ENCODE peak calls at places on chromosomes 7 and 10, in seven cellular contexts. Z is H9, N is mesenchymal stem cell, M is neuronal stem cell, B is IMR-90, E is H1, K is trophoblast cell. W is an unnamed sample.

GRCh38 chr7:11865671-11866070 is 33.7 kb upstream of the THSD7A start:
- DNase-seq in Z (no peak), N (no peak), M (no peak), B (no peak), E (no peak), K (no peak), W (no peak)

GRCh38 chr10:128431506-128431905 is 305.3 kb upstream of the MKI67 start:
- DNase-seq in Z (no peak), N (no peak), M (no peak), B (no peak), E (no peak), K (no peak), W (no peak)

GRCh38 chr7:48781783-48782182 is 142.6 kb upstream of the CDC14C start:
- DNase-seq in Z (no peak), N (no peak), M (no peak), B (no peak), E (no peak), K (no peak), W (no peak)

GRCh38 chr7:152513861-152514770 is 78.3 kb upstream of the KMT2C start:
- DNase-seq in Z (no peak), N (no peak), M (no peak), B (no peak), E (no peak), K (no peak), W (no peak)

GRCh38 chr7:125670926-125671572 is 741.4 kb upstream of the POT1 start:
- DNase-seq in Z (no peak), N (peak; percentile 66), M (peak; percentile 21), B (no peak), E (no peak), K (no peak), W (peak; percentile 53)

GRCh38 chr10:74071151-74071550 is 73.2 kb downstream of the VCL start:
- DNase-seq in Z (no peak), N (peak; percentile 84), M (no peak), B (peak; percentile 92), E (no peak), K (no peak), W (peak; percentile 79)

GRCh38 chr7:30778246-30779025 is 7.2 kb downstream of the MINDY4 start:
- DNase-seq in Z (no peak), N (peak; percentile 63), M (no peak), B (peak; percentile 52), E (no peak), K (no peak), W (no peak)

GRCh38 chr10:69649771-69650550 is 19.9 kb downstream of the FAM241B start:
- DNase-seq in Z (peak; percentile 72), N (no peak), M (no peak), B (no peak), E (no peak), K (peak; percentile 19), W (peak; percentile 83)

GRCh38 chr10:6234371-6234770 is 31.6 kb downstream of the PFKFB3 start:
- DNase-seq in Z (no peak), N (no peak), M (no peak), B (no peak), E (no peak), K (no peak), W (no peak)

GRCh38 chr7:92781117-92781720 is 55.2 kb downstream of the CDK6 start:
- DNase-seq in Z (no peak), N (no peak), M (no peak), B (no peak), E (no peak), K (no peak), W (no peak)

GRCh38 chr7:138738114-138738513 is 37.0 kb upstream of the SVOPL start:
- DNase-seq in Z (no peak), N (no peak), M (no peak), B (no peak), E (no peak), K (no peak), W (no peak)

GRCh38 chr7:133547981-133548380 is 295.1 kb downstream of the EXOC4 start:
- DNase-seq in Z (no peak), N (no peak), M (no peak), B (no peak), E (no peak), K (no peak), W (no peak)

GRCh38 chr7:36994456-36995112 is 270.3 kb upstream of the AOAH start:
- DNase-seq in Z (no peak), N (peak; percentile 26), M (no peak), B (no peak), E (no peak), K (no peak), W (peak; percentile 29)

GRCh38 chr7:44196450-44196872 is 4.3 kb upstream of the YKT6 start:
- DNase-seq in Z (peak; percentile 63), N (peak; percentile 69), M (peak; percentile 42), B (peak; percentile 54), E (no peak), K (peak; percentile 44), W (peak; percentile 59)

GRCh38 chr7:146655928-146656797 is 539.6 kb downstream of the CNTNAP2 start:
- DNase-seq in Z (no peak), N (peak; percentile 9), M (no peak), B (no peak), E (no peak), K (no peak), W (no peak)

GRCh38 chr7:151405588-151405987 is 4.2 kb downstream of the WDR86 start:
- DNase-seq in Z (peak; percentile 27), N (no peak), M (no peak), B (no peak), E (no peak), K (no peak), W (no peak)

GRCh38 chr7:48139461-48139860 is 31.8 kb upstream of the ABCA13 start:
- DNase-seq in Z (peak; percentile 62), N (peak; percentile 11), M (no peak), B (peak; percentile 28), E (no peak), K (no peak), W (peak; percentile 49)

GRCh38 chr7:151795168-151795754 is 81.7 kb downstream of the PRKAG2 start:
- DNase-seq in Z (no peak), N (no peak), M (no peak), B (no peak), E (no peak), K (peak; percentile 53), W (no peak)

GRCh38 chr10:3906511-3907111 is 121.6 kb upstream of the KLF6 start:
- DNase-seq in Z (no peak), N (peak; percentile 99), M (no peak), B (peak; percentile 91), E (no peak), K (peak; percentile 86), W (peak; percentile 54)

GRCh38 chr10:3909339-3909738 is 124.3 kb upstream of the KLF6 start:
- DNase-seq in Z (no peak), N (no peak), M (no peak), B (no peak), E (no peak), K (no peak), W (no peak)

GRCh38 chr10:3911241-3911640 is 126.2 kb upstream of the KLF6 start:
- DNase-seq in Z (no peak), N (no peak), M (no peak), B (no peak), E (no peak), K (no peak), W (no peak)

GRCh38 chr10:3907514-3907913 is 122.5 kb upstream of the KLF6 start:
- DNase-seq in Z (no peak), N (peak; percentile 81), M (no peak), B (peak; percentile 64), E (no peak), K (no peak), W (no peak)

GRCh38 chr10:3908183-3908582 is 123.2 kb upstream of the KLF6 start:
- DNase-seq in Z (no peak), N (no peak), M (no peak), B (no peak), E (no peak), K (no peak), W (no peak)
- H3K9ac ChIP-seq in Z (no peak overlapping the region), N (peak overlapping the region; percentile 81), M (no peak overlapping the region), B (no peak overlapping the region), E (no peak overlapping the region), K (no peak overlapping the region), W (no peak overlapping the region)

GRCh38 chr10:7444576-7445226 is 33.9 kb upstream of the SFMBT2 start:
- DNase-seq in Z (no peak), N (no peak), M (no peak), B (no peak), E (no peak), K (no peak), W (no peak)
- H2BK120ac ChIP-seq in Z (no peak overlapping the region), N (no peak overlapping the region), M (no peak overlapping the region), B (no peak overlapping the region), E (no peak overlapping the region), K (no peak overlapping the region), W (no peak overlapping the region)

GRCh38 chr7:27142562-27143021 is 889 bp downstream of the HOXA5 start:
- DNase-seq in Z (no peak), N (no peak), M (no peak), B (no peak), E (no peak), K (no peak), W (no peak)
- H3K9ac ChIP-seq in Z (no peak overlapping the region), N (peak overlapping the region; percentile 97), M (no peak overlapping the region), B (peak overlapping the region; percentile 89), E (no peak overlapping the region), K (no peak overlapping the region), W (peak overlapping the region; percentile 21)

GRCh38 chr7:115359119-115359518 is 437.2 kb downstream of the MDFIC start:
- DNase-seq in Z (no peak), N (no peak), M (no peak), B (no peak), E (no peak), K (no peak), W (no peak)

GRCh38 chr7:115363916-115364315 is 442.0 kb downstream of the MDFIC start:
- DNase-seq in Z (no peak), N (no peak), M (no peak), B (peak; percentile 28), E (no peak), K (no peak), W (no peak)

GRCh38 chr7:115356139-115356746 is 434.3 kb downstream of the MDFIC start:
- DNase-seq in Z (no peak), N (peak; percentile 14), M (no peak), B (peak; percentile 44), E (no peak), K (peak; percentile 2), W (peak; percentile 40)

GRCh38 chr7:115357213-115357999 is 435.5 kb downstream of the MDFIC start:
- DNase-seq in Z (no peak), N (peak; percentile 6), M (no peak), B (peak; percentile 94), E (no peak), K (no peak), W (no peak)

DNA sequence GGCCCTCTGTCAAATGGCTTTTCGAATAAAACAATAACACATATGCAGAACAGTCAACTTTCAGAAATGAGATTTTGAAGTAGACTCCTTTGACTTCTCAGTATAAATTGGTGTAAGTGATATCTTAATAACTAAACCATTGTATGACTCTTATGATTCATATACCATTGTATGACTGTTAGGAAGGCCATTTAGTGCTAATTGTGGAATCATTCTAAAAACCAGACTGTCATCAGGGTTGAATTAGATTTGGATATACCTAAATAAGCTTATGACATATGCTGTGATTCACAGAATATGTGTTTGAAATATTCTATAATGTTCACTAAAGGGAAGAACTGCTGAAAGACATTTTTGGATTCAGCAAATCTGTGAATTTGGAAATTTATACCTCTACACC is 438.0 kb downstream of the MDFIC start:
- DNase-seq in Z (no peak), N (no peak), M (no peak), B (peak; percentile 33), E (no peak), K (no peak), W (no peak)
- H2BK120ac ChIP-seq in Z (no peak overlapping the region), N (no peak overlapping the region), M (no peak overlapping the region), B (no peak overlapping the region), E (no peak overlapping the region), K (no peak overlapping the region), W (no peak overlapping the region)

W was measured in mesendoderm.